ENCODE peak calls at places on chromosomes 6 and 20, in ten cellular contexts. L is globus pallidus; Z is naive thymus-derived CD8-positive, alpha-beta T cell; U is M059J; D is activated effector memory CD4-positive, alpha-beta T cell treated with Interleukin-2 at 50 U/mL for 16 hours; Y is PC-9; V is GM18507; S is mucosa of gallbladder; B is endothelial cell; M is ascending aorta. R is an unnamed sample.

GRCh38 chr6:32772656-32773055 is 9.3 kb upstream of the HLA-DQB2 start:
- DNase-seq in U (no peak), V (no peak), B (no peak), Y (no peak), S (no peak), L (no peak), Z (no peak), D (no peak), M (no peak), R (no peak)

GRCh38 chr6:129844118-129844891 is 16.8 kb downstream of the TMEM244 start:
- DNase-seq in M (no peak), B (no peak), Z (no peak), D (no peak), V (no peak), S (no peak), U (peak), Y (peak), L (no peak), R (no peak)

GRCh38 chr6:18207949-18208348 is 52.7 kb downstream of the KDM1B start:
- DNase-seq in B (no peak), V (no peak), Z (no peak), M (no peak), D (no peak), S (no peak), L (no peak), Y (no peak), U (no peak), R (no peak)

GRCh38 chr6:41560440-41561192 is 14.4 kb downstream of the FOXP4 start:
- DNase-seq in Y (no peak), M (no peak), B (peak), D (peak), L (no peak), V (peak), S (peak), Z (peak), U (no peak), R (no peak)

GRCh38 chr6:51633424-51633823 is 454.0 kb downstream of the PKHD1 start:
- DNase-seq in Z (no peak), Y (no peak), D (no peak), V (no peak), S (no peak), M (no peak), U (no peak), L (no peak), B (no peak), R (no peak)

GRCh38 chr6:32163559-32164258 is 686 bp upstream of the EGFL8 start:
- DNase-seq in S (no peak), U (no peak), V (no peak), Z (no peak), B (no peak), L (peak), D (no peak), Y (no peak), M (no peak), R (no peak)

GRCh38 chr20:23995905-23996666 is 7.5 kb upstream of the GGTLC1 start:
- DNase-seq in Y (peak), B (peak), Z (peak), U (peak), L (peak), V (no peak), D (peak), M (no peak), S (peak), R (no peak)

GRCh38 chr20:56207656-56208055 is 40.9 kb upstream of the MC3R start:
- DNase-seq in M (no peak), U (no peak), L (no peak), V (no peak), B (no peak), Y (no peak), D (no peak), Z (no peak), S (no peak), R (no peak)

GRCh38 chr20:59939879-59940128 is 301 bp downstream of the PPP1R3D start:
- DNase-seq in B (no peak), V (no peak), U (no peak), L (no peak), M (peak), D (no peak), Y (no peak), Z (no peak), S (no peak), R (no peak)

GRCh38 chr20:35768731-35769664 is 2.8 kb upstream of the PHF20 start:
- DNase-seq in U (peak), B (peak), V (no peak), M (peak), L (peak), D (peak), Z (no peak), Y (peak), S (peak), R (peak)

GRCh38 chr6:26089272-26089671 is 2.0 kb downstream of the HFE start:
- DNase-seq in M (no peak), V (no peak), Y (no peak), S (no peak), U (no peak), D (no peak), L (no peak), B (no peak), Z (no peak), R (no peak)

GRCh38 chr6:7846971-7847818 is 63.4 kb downstream of the TXNDC5 start:
- DNase-seq in B (no peak), Z (no peak), M (no peak), L (no peak), Y (no peak), U (peak), S (no peak), V (no peak), D (no peak), R (no peak)

GRCh38 chr20:31595654-31596411 is 9.3 kb upstream of the ID1 start:
- DNase-seq in U (peak), S (peak), M (peak), Y (peak), B (no peak), V (no peak), D (no peak), L (no peak), Z (no peak), R (no peak)

GRCh38 chr6:152184573-152185157 is 377.2 kb downstream of the ESR1 start:
- DNase-seq in Y (no peak), V (no peak), D (no peak), U (no peak), S (no peak), M (no peak), L (no peak), Z (no peak), B (no peak), R (no peak)

GRCh38 chr20:49633643-49634042 is 65.7 kb upstream of the PTGIS start:
- DNase-seq in D (no peak), B (no peak), L (peak), M (no peak), V (no peak), S (no peak), Z (no peak), Y (no peak), U (no peak), R (no peak)

GRCh38 chr6:35568967-35569606 is 56.4 kb upstream of the TULP1 start:
- DNase-seq in B (peak), V (peak), L (no peak), M (no peak), D (peak), Z (peak), Y (no peak), S (peak), U (no peak), R (peak)

GRCh38 chr6:47335456-47335855 is 25.8 kb upstream of the TNFRSF21 start:
- DNase-seq in L (peak), S (no peak), B (no peak), U (no peak), M (no peak), Z (no peak), D (no peak), V (no peak), Y (no peak), R (no peak)

GRCh38 chr20:16474342-16474741 is 98.9 kb downstream of the KIF16B start:
- DNase-seq in V (no peak), D (no peak), S (no peak), B (no peak), Z (no peak), L (no peak), U (no peak), M (no peak), Y (no peak), R (no peak)

GRCh38 chr6:98641929-98642328 is 192.4 kb upstream of the POU3F2 start:
- DNase-seq in S (no peak), M (no peak), U (peak), Y (no peak), V (no peak), Z (no peak), L (peak), D (no peak), B (no peak), R (no peak)

GRCh38 chr20:14582855-14583254 is 245.4 kb upstream of the FLRT3 start:
- DNase-seq in D (no peak), S (no peak), Z (no peak), U (peak), B (no peak), M (no peak), Y (no peak), L (no peak), V (no peak), R (no peak)

GRCh38 chr6:33672808-33673207 is 38.7 kb downstream of the UQCC2 start:
- DNase-seq in U (peak), S (peak), V (peak), Y (peak), L (no peak), M (peak), Z (no peak), B (no peak), D (no peak), R (peak)

GRCh38 chr6:32906539-32906938 is 34.3 kb downstream of the HLA-DMB start:
- DNase-seq in M (no peak), B (no peak), U (peak), L (no peak), S (no peak), D (no peak), Z (no peak), V (no peak), Y (no peak), R (no peak)

GRCh38 chr20:47030271-47030810 is 135.7 kb downstream of the EYA2 start:
- DNase-seq in D (no peak), M (no peak), B (no peak), Z (no peak), V (no peak), L (no peak), Y (no peak), S (no peak), U (no peak), R (no peak)

GRCh38 chr20:59016795-59017492 is 2.3 kb upstream of the TUBB1 start:
- DNase-seq in B (no peak), Y (no peak), U (peak), L (no peak), D (no peak), V (no peak), M (no peak), Z (peak), S (no peak), R (no peak)

GRCh38 chr6:92945799-92946198 is 473.6 kb downstream of the EPHA7 start:
- DNase-seq in V (no peak), D (no peak), U (no peak), S (no peak), M (no peak), Y (no peak), L (no peak), B (no peak), Z (no peak), R (no peak)

GRCh38 chr6:13667655-13668054 is 44.0 kb downstream of the RANBP9 start:
- DNase-seq in L (no peak), V (no peak), M (no peak), Z (no peak), S (no peak), D (no peak), U (no peak), Y (no peak), B (no peak), R (no peak)

GRCh38 chr20:43942213-43942590 is 27.6 kb downstream of the TOX2 start:
- DNase-seq in L (no peak), U (peak), V (no peak), D (no peak), Z (no peak), S (no peak), Y (no peak), M (no peak), B (no peak), R (no peak)

GRCh38 chr6:131362070-131362469 is 211.0 kb upstream of the ARG1 start:
- DNase-seq in B (no peak), V (no peak), M (no peak), D (no peak), Z (no peak), L (no peak), U (peak), S (no peak), Y (no peak), R (no peak)

GRCh38 chr6:9593566-9593965 is 821.3 kb downstream of the TFAP2A start:
- DNase-seq in M (no peak), Z (no peak), U (peak), S (no peak), D (no peak), V (no peak), Y (no peak), L (no peak), B (no peak), R (no peak)

GRCh38 chr20:11891081-11891826 is 26.4 kb upstream of the BTBD3 start:
- DNase-seq in M (peak), B (peak), L (peak), Y (peak), V (no peak), U (peak), S (peak), D (no peak), Z (no peak), R (peak)

GRCh38 chr6:1316482-1317220 is 4.8 kb downstream of the FOXQ1 start:
- DNase-seq in L (no peak), S (no peak), Z (no peak), U (peak), D (no peak), Y (peak), M (no peak), V (no peak), B (peak), R (no peak)